ENCODE peak calls at places on chromosomes 5 and 9, in nine cellular contexts. Q, J, V, L, A, X, F, Z and T are unnamed samples.

GRCh38 chr5:180799194-180799593 is 3.4 kb downstream of the MGAT1 start:
- DNase-seq in Q (no peak), J (peak), V (no peak), L (no peak), A (peak), X (no peak), F (no peak), Z (peak), T (no peak)

GRCh38 chr5:41122459-41122858 is 51.3 kb upstream of the MROH2B start:
- DNase-seq in Q (no peak), J (no peak), V (no peak), L (no peak), A (no peak), X (no peak), F (peak), Z (no peak), T (no peak)

GRCh38 chr9:28004900-28005299 is 431.6 kb upstream of the C9orf72 start:
- DNase-seq in Q (no peak), J (no peak), V (no peak), L (no peak), A (no peak), X (no peak), F (no peak), Z (no peak), T (no peak)

GRCh38 chr9:91930475-91930874 is 19.6 kb downstream of the ROR2 start:
- DNase-seq in Q (no peak), J (no peak), V (no peak), L (no peak), A (no peak), X (no peak), F (no peak), Z (no peak), T (no peak)

GRCh38 chr9:138067594-138068367 is 190.2 kb downstream of the CACNA1B start:
- DNase-seq in Q (no peak), J (no peak), V (no peak), L (no peak), A (peak), X (no peak), F (no peak), Z (peak), T (no peak)

GRCh38 chr9:124219290-124219605 is 38.5 kb upstream of the NEK6 start:
- DNase-seq in Q (no peak), J (no peak), V (no peak), L (no peak), A (no peak), X (no peak), F (no peak), Z (no peak), T (no peak)

GRCh38 chr9:94212091-94212490 is 47.0 kb upstream of the ZNF169 start:
- DNase-seq in Q (no peak), J (no peak), V (no peak), L (no peak), A (no peak), X (no peak), F (no peak), Z (no peak), T (no peak)

GRCh38 chr9:93829271-93830223 is 125.6 kb downstream of the BARX1 start:
- DNase-seq in Q (no peak), J (no peak), V (no peak), L (no peak), A (no peak), X (no peak), F (no peak), Z (no peak), T (no peak)